ENCODE peak calls at places on chromosome 13, in four cellular contexts. One of them, this sample, is unnamed.

GRCh38 chr13:78137404-78138142 is 218.9 kb upstream of the EDNRB start:
- DNase-seq in GM12891: no peak
- DNase-seq in HL-60: peak
- DNase-seq in GM12878: peak
- DNase-seq in this sample: peak

GRCh38 chr13:33633701-33634525 is 184.0 kb upstream of the RFC3 start:
- DNase-seq in GM12891: no peak
- DNase-seq in HL-60: no peak
- DNase-seq in GM12878: no peak
- DNase-seq in this sample: no peak

GRCh38 chr13:99442273-99442895 is 58.9 kb upstream of the TM9SF2 start:
- DNase-seq in GM12891: no peak
- DNase-seq in HL-60: peak
- DNase-seq in GM12878: no peak
- DNase-seq in this sample: peak

GRCh38 chr13:49323344-49323743 is 75.6 kb downstream of the CDADC1 start:
- DNase-seq in GM12891: no peak
- DNase-seq in HL-60: no peak
- DNase-seq in GM12878: no peak
- DNase-seq in this sample: no peak

GRCh38 chr13:101614491-101614890 is 162.0 kb downstream of the ITGBL1 start:
- DNase-seq in GM12891: no peak
- DNase-seq in HL-60: no peak
- DNase-seq in GM12878: no peak
- DNase-seq in this sample: no peak

GRCh38 chr13:46795321-46795720 is 1.6 kb downstream of the ESD start:
- DNase-seq in GM12891: no peak
- DNase-seq in HL-60: no peak
- DNase-seq in GM12878: no peak
- DNase-seq in this sample: peak

GRCh38 chr13:51814825-51815650 is 11.1 kb upstream of the DHRS12 start:
- DNase-seq in GM12891: peak
- DNase-seq in HL-60: peak
- DNase-seq in GM12878: no peak
- DNase-seq in this sample: peak

GRCh38 chr13:45456196-45456972 is 8.4 kb upstream of the COG3 start:
- DNase-seq in GM12891: no peak
- DNase-seq in HL-60: no peak
- DNase-seq in GM12878: no peak
- DNase-seq in this sample: no peak

GRCh38 chr13:107231941-107232340 is 664.0 kb upstream of the ARGLU1 start:
- DNase-seq in GM12891: no peak
- DNase-seq in HL-60: no peak
- DNase-seq in GM12878: no peak
- DNase-seq in this sample: no peak

GRCh38 chr13:113176292-113176691 is 17.8 kb downstream of the PROZ start:
- DNase-seq in GM12891: no peak
- DNase-seq in HL-60: peak
- DNase-seq in GM12878: no peak
- DNase-seq in this sample: no peak

GRCh38 chr13:113765241-113765910 is 6.3 kb downstream of the TMEM255B start:
- DNase-seq in GM12891: no peak
- DNase-seq in HL-60: no peak
- DNase-seq in GM12878: no peak
- DNase-seq in this sample: no peak

GRCh38 chr13:84032116-84032515 is 149.8 kb upstream of the SLITRK1 start:
- DNase-seq in GM12891: no peak
- DNase-seq in HL-60: no peak
- DNase-seq in GM12878: no peak
- DNase-seq in this sample: no peak

GRCh38 chr13:106796280-106797047 is 228.5 kb upstream of the ARGLU1 start:
- DNase-seq in GM12891: no peak
- DNase-seq in HL-60: no peak
- DNase-seq in GM12878: peak
- DNase-seq in this sample: no peak

GRCh38 chr13:78660130-78660857 is 1.3 kb upstream of the OBI1 start:
- DNase-seq in GM12891: no peak
- DNase-seq in HL-60: no peak
- DNase-seq in GM12878: no peak
- DNase-seq in this sample: no peak

GRCh38 chr13:37701972-37702371 is 103.4 kb upstream of the POSTN start:
- DNase-seq in GM12891: no peak
- DNase-seq in HL-60: no peak
- DNase-seq in GM12878: no peak
- DNase-seq in this sample: no peak

GRCh38 chr13:26132756-26133155 is 80.9 kb upstream of the SHISA2 start:
- DNase-seq in GM12891: no peak
- DNase-seq in HL-60: no peak
- DNase-seq in GM12878: no peak
- DNase-seq in this sample: no peak

GRCh38 chr13:52782486-52783448 is 43.1 kb upstream of the CNMD start:
- DNase-seq in GM12891: no peak
- DNase-seq in HL-60: no peak
- DNase-seq in GM12878: no peak
- DNase-seq in this sample: no peak

GRCh38 chr13:35964764-35965163 is 166.4 kb downstream of the DCLK1 start:
- DNase-seq in GM12891: no peak
- DNase-seq in HL-60: no peak
- DNase-seq in GM12878: no peak
- DNase-seq in this sample: no peak

GRCh38 chr13:27273658-27274425 is 3.2 kb downstream of the RASL11A start:
- DNase-seq in GM12891: no peak
- DNase-seq in HL-60: no peak
- DNase-seq in GM12878: no peak
- DNase-seq in this sample: no peak

GRCh38 chr13:18998389-18998788 is 183.2 kb downstream of the TUBA3C start:
- DNase-seq in GM12891: no peak
- DNase-seq in HL-60: no peak
- DNase-seq in GM12878: no peak
- DNase-seq in this sample: no peak

GRCh38 chr13:20526664-20527063 is 1.0 kb upstream of the CRYL1 start:
- DNase-seq in GM12891: no peak
- DNase-seq in HL-60: no peak
- DNase-seq in GM12878: no peak
- DNase-seq in this sample: no peak

GRCh38 chr13:110136660-110137585 is 170.0 kb downstream of the COL4A1 start:
- DNase-seq in GM12891: no peak
- DNase-seq in HL-60: no peak
- DNase-seq in GM12878: no peak
- DNase-seq in this sample: no peak

GRCh38 chr13:23469901-23470525 is 36.5 kb upstream of the SACS start:
- DNase-seq in GM12891: no peak
- DNase-seq in HL-60: no peak
- DNase-seq in GM12878: no peak
- DNase-seq in this sample: no peak

GRCh38 chr13:54859827-54860226 is 1831.2 kb downstream of the OLFM4 start:
- DNase-seq in GM12891: no peak
- DNase-seq in HL-60: no peak
- DNase-seq in GM12878: no peak
- DNase-seq in this sample: no peak

GRCh38 chr13:97856001-97856675 is 97.3 kb upstream of the IPO5 start:
- DNase-seq in GM12891: no peak
- DNase-seq in HL-60: no peak
- DNase-seq in GM12878: no peak
- DNase-seq in this sample: no peak

GRCh38 chr13:89227356-89227755 is 1556.2 kb downstream of the SLITRK5 start:
- DNase-seq in GM12891: no peak
- DNase-seq in HL-60: no peak
- DNase-seq in GM12878: no peak
- DNase-seq in this sample: no peak

GRCh38 chr13:71661921-71662320 is 205.1 kb downstream of the DACH1 start:
- DNase-seq in GM12891: no peak
- DNase-seq in HL-60: no peak
- DNase-seq in GM12878: no peak
- DNase-seq in this sample: no peak

GRCh38 chr13:86757236-86757978 is 913.8 kb upstream of the SLITRK5 start:
- DNase-seq in GM12891: no peak
- DNase-seq in HL-60: no peak
- DNase-seq in GM12878: no peak
- DNase-seq in this sample: no peak

GRCh38 chr13:28548872-28549271 is 53.9 kb upstream of the FLT1 start:
- DNase-seq in GM12891: no peak
- DNase-seq in HL-60: no peak
- DNase-seq in GM12878: no peak
- DNase-seq in this sample: no peak

GRCh38 chr13:46317120-46317519 is 69.9 kb downstream of the RUBCNL start:
- DNase-seq in GM12891: no peak
- DNase-seq in HL-60: peak
- DNase-seq in GM12878: no peak
- DNase-seq in this sample: no peak

GRCh38 chr13:27921421-27921960 is 1.7 kb downstream of the PDX1 start:
- DNase-seq in GM12891: no peak
- DNase-seq in HL-60: peak
- DNase-seq in GM12878: no peak
- DNase-seq in this sample: no peak

GRCh38 chr13:39616087-39616694 is 13.2 kb upstream of the LHFPL6 start:
- DNase-seq in GM12891: peak
- DNase-seq in HL-60: peak
- DNase-seq in GM12878: no peak
- DNase-seq in this sample: peak

DNA sequence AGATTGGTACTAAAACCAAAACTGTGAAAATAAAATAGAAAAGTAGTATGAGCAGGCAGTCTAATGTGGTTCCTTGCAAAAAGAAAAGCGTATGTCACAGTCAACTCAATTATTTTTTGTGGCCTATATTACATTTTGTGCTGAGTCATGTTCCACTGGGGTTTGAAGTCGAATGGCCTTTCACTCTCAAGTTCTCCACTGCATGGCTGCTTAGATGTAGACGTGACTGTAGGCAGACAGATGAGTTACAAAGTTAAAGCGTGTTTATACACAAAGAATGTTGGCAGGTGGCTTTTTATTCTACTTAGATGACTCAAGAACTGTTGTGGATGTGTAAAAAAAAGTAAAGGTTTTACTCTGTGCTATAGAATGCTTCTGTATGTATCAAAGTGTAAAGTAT is 133.9 kb downstream of the SLITRK6 start:
- DNase-seq in GM12891: no peak
- DNase-seq in HL-60: no peak
- DNase-seq in GM12878: no peak
- DNase-seq in this sample: no peak
- TF ChIP-seq SPI1 in GM12891: no peak
- TF ChIP-seq SPI1 in HL-60: no peak
- TF ChIP-seq SPI1 in GM12878: no peak
- TF ChIP-seq SPI1 in this sample: no peak

DNA sequence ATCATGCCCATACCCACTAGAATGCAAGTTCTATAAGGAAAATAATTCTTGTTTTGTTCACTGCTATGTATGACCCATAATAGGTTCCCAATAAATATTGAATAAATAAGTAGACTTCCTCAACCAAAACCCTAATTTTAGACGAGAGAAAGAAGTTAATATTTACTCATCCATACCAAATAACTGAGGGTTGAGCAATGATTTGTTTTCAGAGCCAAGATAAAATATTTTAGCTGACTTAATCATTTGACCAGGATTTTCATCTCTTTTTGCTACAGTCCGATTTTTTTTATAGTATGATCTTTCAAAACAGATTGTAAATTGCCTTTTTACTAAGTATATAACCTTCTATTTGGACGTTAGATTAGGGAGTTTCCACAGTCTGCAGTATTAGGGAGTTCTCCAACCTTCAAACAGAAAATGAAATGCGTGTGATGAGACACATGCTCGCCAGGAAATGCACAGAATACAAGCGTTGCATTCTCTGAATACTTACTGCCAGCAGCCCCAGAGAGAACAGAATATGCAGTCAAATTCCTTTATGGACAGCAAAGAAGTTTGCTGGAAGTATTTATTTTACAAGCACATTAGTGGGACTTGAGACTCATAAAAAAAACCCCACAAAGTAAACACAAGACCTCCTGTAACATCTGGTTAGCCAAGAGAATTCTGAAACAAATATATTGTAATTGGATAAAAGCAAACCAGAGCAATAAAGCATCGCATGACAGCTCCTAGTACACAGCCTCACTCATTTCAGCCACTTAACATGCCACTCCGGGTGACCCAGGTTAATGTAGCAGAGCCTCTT is 230.0 kb downstream of the MYO16 start:
- DNase-seq in GM12891: no peak
- DNase-seq in HL-60: no peak
- DNase-seq in GM12878: no peak
- DNase-seq in this sample: no peak
- TF ChIP-seq SPI1 in GM12891: no peak
- TF ChIP-seq SPI1 in HL-60: no peak
- TF ChIP-seq SPI1 in GM12878: no peak
- TF ChIP-seq SPI1 in this sample: no peak

DNA sequence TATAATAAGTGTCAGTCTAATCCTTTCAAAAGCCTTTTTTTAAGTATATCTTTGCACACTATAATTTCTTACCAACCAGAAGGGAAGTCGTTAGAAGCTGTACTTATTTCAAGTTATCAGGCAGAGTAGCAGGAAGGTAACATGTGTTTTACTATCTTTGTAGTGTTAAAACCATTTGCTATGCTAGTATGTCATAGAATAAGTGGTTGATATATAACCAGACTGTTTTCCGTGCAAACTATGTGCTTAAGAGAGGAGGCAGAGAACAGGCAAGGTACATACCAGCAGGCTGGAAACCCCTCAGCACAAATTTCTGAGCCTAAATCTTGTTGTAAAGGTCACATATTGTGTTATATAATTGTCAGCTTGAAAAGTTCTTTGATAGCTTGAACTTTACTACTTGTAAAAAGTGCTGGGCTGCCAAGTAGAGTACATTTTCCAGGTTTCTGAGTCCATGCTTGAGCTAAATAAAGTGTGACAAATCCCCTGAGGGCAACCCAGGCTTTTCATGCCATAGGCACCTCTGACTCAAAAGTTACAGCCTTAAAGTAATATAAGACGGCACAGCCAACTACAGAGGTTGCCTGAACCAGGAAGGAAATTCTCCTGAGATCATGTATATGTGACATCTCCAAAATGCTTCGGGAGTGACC is 1297.4 kb downstream of the PCDH9 start:
- DNase-seq in GM12891: no peak
- DNase-seq in HL-60: no peak
- DNase-seq in GM12878: no peak
- DNase-seq in this sample: no peak
- TF ChIP-seq SPI1 in GM12891: no peak
- TF ChIP-seq SPI1 in HL-60: no peak
- TF ChIP-seq SPI1 in GM12878: no peak
- TF ChIP-seq SPI1 in this sample: no peak

DNA sequence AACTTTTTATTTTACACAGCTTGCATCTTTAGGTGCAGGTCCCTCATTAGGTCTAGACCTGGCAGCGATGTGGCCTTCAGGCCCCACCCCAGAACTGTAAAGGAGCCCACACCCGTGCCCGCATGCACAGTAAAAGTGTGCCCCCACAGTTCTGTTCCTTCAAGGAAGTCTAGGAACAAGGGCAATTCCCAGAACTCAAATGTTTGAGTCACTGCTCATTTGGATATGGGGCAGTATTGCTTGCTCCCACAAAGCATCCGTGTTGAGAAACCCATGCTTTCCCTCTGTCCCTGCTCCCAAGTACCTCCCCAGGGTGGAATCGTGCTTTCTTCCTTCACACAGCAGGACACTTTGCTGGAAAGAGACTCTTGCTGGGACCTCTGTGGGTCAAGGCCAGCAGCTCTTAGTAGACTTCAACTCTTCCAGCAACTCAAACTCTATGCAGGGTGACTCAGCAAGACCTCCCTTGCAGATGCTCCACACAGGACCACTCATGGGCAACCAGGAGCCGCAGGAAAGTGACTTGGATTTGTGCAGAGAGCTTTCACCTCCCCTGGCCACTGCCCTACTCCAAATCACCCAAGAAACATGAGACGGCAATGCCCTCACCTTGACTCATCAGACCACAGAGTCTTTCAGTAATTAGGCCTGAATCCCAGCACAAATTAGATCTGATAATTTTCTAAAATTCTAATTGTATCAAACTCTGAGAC is 12.3 kb downstream of the SLC7A1 start:
- DNase-seq in GM12891: no peak
- DNase-seq in HL-60: no peak
- DNase-seq in GM12878: no peak
- DNase-seq in this sample: peak
- TF ChIP-seq SPI1 in GM12891: no peak
- TF ChIP-seq SPI1 in HL-60: no peak
- TF ChIP-seq SPI1 in GM12878: no peak
- TF ChIP-seq SPI1 in this sample: no peak

This sample was measured in K562.